ENCODE peak calls at places on chromosomes 11 and 22, in eight cellular contexts. E is T-helper 9 cell, W is heart right ventricle, I is esophagus squamous epithelium, Q is GM23248, U is lung microvascular endothelial cell, F is kidney, T is aorta. N is an unnamed sample.

GRCh38 chr11:6646631-6647281 is 8.9 kb downstream of the DCHS1 start:
- DNase-seq in T (no peak), W (peak; percentile 78), E (peak; percentile 16), I (no peak), Q (peak; percentile 63), F (peak; percentile 76), U (no peak), N (peak; percentile 88)

GRCh38 chr22:26550498-26551033 is 38.3 kb upstream of the TFIP11 start:
- DNase-seq in W (peak; percentile 67), I (no peak), F (no peak), Q (peak; percentile 85), U (peak; percentile 85), E (no peak), T (peak; percentile 76), N (no peak)

GRCh38 chr11:34899633-34900016 is 16.6 kb downstream of the APIP start:
- DNase-seq in I (no peak), W (no peak), F (no peak), T (no peak), Q (no peak), E (no peak), U (peak; percentile 7), N (no peak)

GRCh38 chr11:62844154-62844553 is 4.8 kb upstream of the WDR74 start:
- DNase-seq in U (no peak), T (no peak), Q (no peak), F (peak; percentile 26), E (no peak), I (no peak), W (no peak), N (no peak)

GRCh38 chr11:102320679-102321078 is 3.4 kb downstream of the BIRC3 start:
- DNase-seq in F (no peak), I (no peak), U (no peak), W (no peak), T (no peak), Q (no peak), E (no peak), N (no peak)

GRCh38 chr11:93039841-93040240 is 70.4 kb downstream of the MTNR1B start:
- DNase-seq in F (no peak), W (no peak), T (no peak), Q (peak; percentile 33), I (no peak), U (no peak), E (no peak), N (no peak)

GRCh38 chr11:133930767-133931448 is 25.9 kb downstream of the IGSF9B start:
- DNase-seq in U (peak; percentile 24), E (no peak), W (no peak), I (no peak), T (no peak), F (no peak), Q (peak; percentile 59), N (no peak)

GRCh38 chr11:1129143-1129665 is 28.5 kb upstream of the MUC5AC start:
- DNase-seq in I (no peak), W (no peak), U (no peak), E (no peak), F (peak; percentile 71), Q (no peak), T (peak; percentile 33), N (no peak)

GRCh38 chr11:70536051-70536877 is 137.9 kb downstream of the CTTN start:
- DNase-seq in T (peak; percentile 33), F (peak; percentile 64), E (no peak), Q (no peak), I (no peak), U (no peak), W (no peak), N (peak; percentile 64)

GRCh38 chr11:35619754-35620640 is 1.7 kb downstream of the FJX1 start:
- DNase-seq in U (peak; percentile 73), F (peak; percentile 81), W (peak; percentile 34), E (no peak), Q (no peak), T (no peak), I (no peak), N (no peak)

GRCh38 chr22:22752199-22752555 is 107.8 kb downstream of the GGTLC2 start:
- DNase-seq in W (no peak), T (no peak), U (no peak), Q (no peak), E (no peak), I (no peak), F (no peak), N (no peak)

GRCh38 chr11:126034026-126034822 is 28.4 kb downstream of the CDON start:
- DNase-seq in E (no peak), U (no peak), Q (no peak), W (peak; percentile 6), F (no peak), T (no peak), I (no peak), N (no peak)

GRCh38 chr11:2838091-2838490 is 47.5 kb downstream of the CDKN1C start:
- DNase-seq in E (no peak), F (no peak), U (no peak), T (no peak), W (no peak), Q (no peak), I (no peak), N (no peak)

GRCh38 chr11:121253951-121254350 is 38.6 kb upstream of the SC5D start:
- DNase-seq in U (no peak), E (no peak), F (no peak), W (no peak), Q (no peak), I (no peak), T (no peak), N (no peak)